ENCODE peak calls at places on chromosome 9, in seven cellular contexts. One of them, this sample, is unnamed.

GRCh38 chr9:128702949-128703615 is 779 bp downstream of the PKN3 start:
- DNase-seq in stomach: no peak
- DNase-seq in WTC11: peak; percentile 66
- DNase-seq in stimulated activated CD4-positive, alpha-beta T cell treated with anti-CD3 and anti-CD28 coated beads, TNF-alpha, amount 100 ng/mL, for 4 hours: no peak
- DNase-seq in natural killer cell: no peak
- DNase-seq in anterior cingulate cortex: no peak
- DNase-seq in adrenal gland: no peak
- DNase-seq in this sample: no peak

GRCh38 chr9:127783111-127783621 is 2.7 kb upstream of the CDK9 start:
- DNase-seq in adrenal gland: peak; percentile 37
- DNase-seq in natural killer cell: peak; percentile 80
- DNase-seq in WTC11: peak; percentile 51
- DNase-seq in stomach: peak; percentile 57
- DNase-seq in anterior cingulate cortex: no peak
- DNase-seq in stimulated activated CD4-positive, alpha-beta T cell treated with anti-CD3 and anti-CD28 coated beads, TNF-alpha, amount 100 ng/mL, for 4 hours: peak; percentile 27
- DNase-seq in this sample: no peak

GRCh38 chr9:87599901-87600610 is 102.4 kb downstream of the DAPK1 start:
- DNase-seq in stomach: no peak
- DNase-seq in stimulated activated CD4-positive, alpha-beta T cell treated with anti-CD3 and anti-CD28 coated beads, TNF-alpha, amount 100 ng/mL, for 4 hours: no peak
- DNase-seq in natural killer cell: no peak
- DNase-seq in adrenal gland: no peak
- DNase-seq in WTC11: no peak
- DNase-seq in anterior cingulate cortex: no peak
- DNase-seq in this sample: peak; percentile 92

GRCh38 chr9:36935332-36935731 is 98.7 kb downstream of the PAX5 start:
- DNase-seq in stimulated activated CD4-positive, alpha-beta T cell treated with anti-CD3 and anti-CD28 coated beads, TNF-alpha, amount 100 ng/mL, for 4 hours: no peak
- DNase-seq in WTC11: no peak
- DNase-seq in anterior cingulate cortex: no peak
- DNase-seq in natural killer cell: no peak
- DNase-seq in stomach: no peak
- DNase-seq in adrenal gland: no peak
- DNase-seq in this sample: no peak

GRCh38 chr9:114055061-114055460 is 23.0 kb downstream of the AMBP start:
- DNase-seq in anterior cingulate cortex: no peak
- DNase-seq in stimulated activated CD4-positive, alpha-beta T cell treated with anti-CD3 and anti-CD28 coated beads, TNF-alpha, amount 100 ng/mL, for 4 hours: no peak
- DNase-seq in WTC11: no peak
- DNase-seq in stomach: no peak
- DNase-seq in natural killer cell: no peak
- DNase-seq in adrenal gland: no peak
- DNase-seq in this sample: no peak

GRCh38 chr9:124537926-124538325 is 30.7 kb upstream of the NR5A1 start:
- DNase-seq in stimulated activated CD4-positive, alpha-beta T cell treated with anti-CD3 and anti-CD28 coated beads, TNF-alpha, amount 100 ng/mL, for 4 hours: no peak
- DNase-seq in anterior cingulate cortex: no peak
- DNase-seq in natural killer cell: no peak
- DNase-seq in adrenal gland: peak; percentile 61
- DNase-seq in WTC11: no peak
- DNase-seq in stomach: peak; percentile 37
- DNase-seq in this sample: no peak

GRCh38 chr9:137062384-137062783 is 8.0 kb downstream of the SAPCD2 start:
- DNase-seq in anterior cingulate cortex: no peak
- DNase-seq in stimulated activated CD4-positive, alpha-beta T cell treated with anti-CD3 and anti-CD28 coated beads, TNF-alpha, amount 100 ng/mL, for 4 hours: no peak
- DNase-seq in natural killer cell: no peak
- DNase-seq in stomach: no peak
- DNase-seq in adrenal gland: no peak
- DNase-seq in WTC11: no peak
- DNase-seq in this sample: no peak

GRCh38 chr9:131869312-131869711 is 129.4 kb upstream of the RAPGEF1 start:
- DNase-seq in adrenal gland: no peak
- DNase-seq in natural killer cell: no peak
- DNase-seq in WTC11: peak; percentile 44
- DNase-seq in anterior cingulate cortex: no peak
- DNase-seq in stimulated activated CD4-positive, alpha-beta T cell treated with anti-CD3 and anti-CD28 coated beads, TNF-alpha, amount 100 ng/mL, for 4 hours: no peak
- DNase-seq in stomach: no peak
- DNase-seq in this sample: no peak

GRCh38 chr9:98204692-98205091 is 12.3 kb upstream of the CORO2A start:
- DNase-seq in stimulated activated CD4-positive, alpha-beta T cell treated with anti-CD3 and anti-CD28 coated beads, TNF-alpha, amount 100 ng/mL, for 4 hours: no peak
- DNase-seq in adrenal gland: no peak
- DNase-seq in WTC11: no peak
- DNase-seq in stomach: no peak
- DNase-seq in anterior cingulate cortex: no peak
- DNase-seq in natural killer cell: no peak
- DNase-seq in this sample: no peak

GRCh38 chr9:128505414-128505765 is 871 bp downstream of the GLE1 start:
- DNase-seq in stomach: no peak
- DNase-seq in adrenal gland: peak; percentile 38
- DNase-seq in natural killer cell: no peak
- DNase-seq in WTC11: no peak
- DNase-seq in stimulated activated CD4-positive, alpha-beta T cell treated with anti-CD3 and anti-CD28 coated beads, TNF-alpha, amount 100 ng/mL, for 4 hours: no peak
- DNase-seq in anterior cingulate cortex: no peak
- DNase-seq in this sample: no peak

GRCh38 chr9:20012232-20012631 is 223.4 kb upstream of the SLC24A2 start:
- DNase-seq in anterior cingulate cortex: no peak
- DNase-seq in stimulated activated CD4-positive, alpha-beta T cell treated with anti-CD3 and anti-CD28 coated beads, TNF-alpha, amount 100 ng/mL, for 4 hours: no peak
- DNase-seq in stomach: no peak
- DNase-seq in natural killer cell: no peak
- DNase-seq in WTC11: no peak
- DNase-seq in adrenal gland: no peak
- DNase-seq in this sample: peak; percentile 34

GRCh38 chr9:133557581-133557980 is 23.1 kb downstream of the ADAMTSL2 start:
- DNase-seq in natural killer cell: no peak
- DNase-seq in adrenal gland: no peak
- DNase-seq in WTC11: no peak
- DNase-seq in stimulated activated CD4-positive, alpha-beta T cell treated with anti-CD3 and anti-CD28 coated beads, TNF-alpha, amount 100 ng/mL, for 4 hours: no peak
- DNase-seq in anterior cingulate cortex: no peak
- DNase-seq in stomach: no peak
- DNase-seq in this sample: no peak

GRCh38 chr9:2024888-2025781 is 10.0 kb downstream of the SMARCA2 start:
- DNase-seq in WTC11: no peak
- DNase-seq in natural killer cell: no peak
- DNase-seq in stomach: no peak
- DNase-seq in stimulated activated CD4-positive, alpha-beta T cell treated with anti-CD3 and anti-CD28 coated beads, TNF-alpha, amount 100 ng/mL, for 4 hours: no peak
- DNase-seq in anterior cingulate cortex: no peak
- DNase-seq in adrenal gland: no peak
- DNase-seq in this sample: no peak

GRCh38 chr9:116020801-116021200 is 132.8 kb upstream of the PAPPA start:
- DNase-seq in anterior cingulate cortex: no peak
- DNase-seq in stomach: no peak
- DNase-seq in natural killer cell: no peak
- DNase-seq in WTC11: no peak
- DNase-seq in stimulated activated CD4-positive, alpha-beta T cell treated with anti-CD3 and anti-CD28 coated beads, TNF-alpha, amount 100 ng/mL, for 4 hours: no peak
- DNase-seq in adrenal gland: no peak
- DNase-seq in this sample: no peak

GRCh38 chr9:37740128-37740527 is 13.5 kb upstream of the TRMT10B start:
- DNase-seq in WTC11: no peak
- DNase-seq in stimulated activated CD4-positive, alpha-beta T cell treated with anti-CD3 and anti-CD28 coated beads, TNF-alpha, amount 100 ng/mL, for 4 hours: no peak
- DNase-seq in anterior cingulate cortex: no peak
- DNase-seq in stomach: no peak
- DNase-seq in natural killer cell: no peak
- DNase-seq in adrenal gland: no peak
- DNase-seq in this sample: no peak

GRCh38 chr9:89633404-89633803 is 28.6 kb downstream of the GADD45G start:
- DNase-seq in adrenal gland: no peak
- DNase-seq in stimulated activated CD4-positive, alpha-beta T cell treated with anti-CD3 and anti-CD28 coated beads, TNF-alpha, amount 100 ng/mL, for 4 hours: no peak
- DNase-seq in WTC11: no peak
- DNase-seq in anterior cingulate cortex: no peak
- DNase-seq in stomach: no peak
- DNase-seq in natural killer cell: no peak
- DNase-seq in this sample: no peak

GRCh38 chr9:133609311-133610098 is at the start of gene FAM163B:
- DNase-seq in anterior cingulate cortex: no peak
- DNase-seq in natural killer cell: peak; percentile 25
- DNase-seq in WTC11: peak; percentile 73
- DNase-seq in stimulated activated CD4-positive, alpha-beta T cell treated with anti-CD3 and anti-CD28 coated beads, TNF-alpha, amount 100 ng/mL, for 4 hours: no peak
- DNase-seq in stomach: no peak
- DNase-seq in adrenal gland: peak; percentile 57
- DNase-seq in this sample: peak; percentile 9

GRCh38 chr9:133653638-133654037 is 17.5 kb downstream of the DBH start:
- DNase-seq in natural killer cell: no peak
- DNase-seq in WTC11: no peak
- DNase-seq in stomach: no peak
- DNase-seq in adrenal gland: no peak
- DNase-seq in stimulated activated CD4-positive, alpha-beta T cell treated with anti-CD3 and anti-CD28 coated beads, TNF-alpha, amount 100 ng/mL, for 4 hours: no peak
- DNase-seq in anterior cingulate cortex: no peak
- DNase-seq in this sample: no peak

GRCh38 chr9:16058131-16058549 is 505.3 kb downstream of the CCDC171 start:
- DNase-seq in adrenal gland: no peak
- DNase-seq in WTC11: peak; percentile 26
- DNase-seq in anterior cingulate cortex: no peak
- DNase-seq in natural killer cell: no peak
- DNase-seq in stimulated activated CD4-positive, alpha-beta T cell treated with anti-CD3 and anti-CD28 coated beads, TNF-alpha, amount 100 ng/mL, for 4 hours: no peak
- DNase-seq in stomach: no peak
- DNase-seq in this sample: peak; percentile 80

GRCh38 chr9:123425261-123425821 is 69.3 kb downstream of the CRB2 start:
- DNase-seq in adrenal gland: peak; percentile 75
- DNase-seq in WTC11: no peak
- DNase-seq in anterior cingulate cortex: no peak
- DNase-seq in stimulated activated CD4-positive, alpha-beta T cell treated with anti-CD3 and anti-CD28 coated beads, TNF-alpha, amount 100 ng/mL, for 4 hours: no peak
- DNase-seq in natural killer cell: no peak
- DNase-seq in stomach: peak; percentile 16
- DNase-seq in this sample: no peak

GRCh38 chr9:34185778-34186551 is 7.1 kb downstream of the UBAP1 start:
- DNase-seq in adrenal gland: peak; percentile 40
- DNase-seq in natural killer cell: no peak
- DNase-seq in anterior cingulate cortex: no peak
- DNase-seq in stimulated activated CD4-positive, alpha-beta T cell treated with anti-CD3 and anti-CD28 coated beads, TNF-alpha, amount 100 ng/mL, for 4 hours: no peak
- DNase-seq in WTC11: no peak
- DNase-seq in stomach: peak; percentile 57
- DNase-seq in this sample: peak; percentile 77

GRCh38 chr9:92970467-92970923 is 23.2 kb downstream of the FGD3 start:
- DNase-seq in natural killer cell: no peak
- DNase-seq in stimulated activated CD4-positive, alpha-beta T cell treated with anti-CD3 and anti-CD28 coated beads, TNF-alpha, amount 100 ng/mL, for 4 hours: no peak
- DNase-seq in WTC11: peak; percentile 43
- DNase-seq in anterior cingulate cortex: no peak
- DNase-seq in adrenal gland: no peak
- DNase-seq in stomach: peak; percentile 8
- DNase-seq in this sample: peak; percentile 18

GRCh38 chr9:123556464-123557435 is 200.8 kb downstream of the CRB2 start:
- DNase-seq in anterior cingulate cortex: no peak
- DNase-seq in stomach: no peak
- DNase-seq in stimulated activated CD4-positive, alpha-beta T cell treated with anti-CD3 and anti-CD28 coated beads, TNF-alpha, amount 100 ng/mL, for 4 hours: no peak
- DNase-seq in WTC11: no peak
- DNase-seq in natural killer cell: no peak
- DNase-seq in adrenal gland: no peak
- DNase-seq in this sample: peak; percentile 5

GRCh38 chr9:137110911-137111787 is 3.4 kb downstream of the DPP7 start:
- DNase-seq in stimulated activated CD4-positive, alpha-beta T cell treated with anti-CD3 and anti-CD28 coated beads, TNF-alpha, amount 100 ng/mL, for 4 hours: no peak
- DNase-seq in WTC11: no peak
- DNase-seq in anterior cingulate cortex: no peak
- DNase-seq in adrenal gland: no peak
- DNase-seq in stomach: no peak
- DNase-seq in natural killer cell: no peak
- DNase-seq in this sample: no peak

GRCh38 chr9:131701789-131702337 is 38.0 kb downstream of the RAPGEF1 start:
- DNase-seq in stimulated activated CD4-positive, alpha-beta T cell treated with anti-CD3 and anti-CD28 coated beads, TNF-alpha, amount 100 ng/mL, for 4 hours: no peak
- DNase-seq in WTC11: no peak
- DNase-seq in stomach: no peak
- DNase-seq in natural killer cell: no peak
- DNase-seq in anterior cingulate cortex: no peak
- DNase-seq in adrenal gland: no peak
- DNase-seq in this sample: no peak

GRCh38 chr9:23587903-23588302 is 238.1 kb downstream of the ELAVL2 start:
- DNase-seq in natural killer cell: no peak
- DNase-seq in stomach: no peak
- DNase-seq in anterior cingulate cortex: no peak
- DNase-seq in stimulated activated CD4-positive, alpha-beta T cell treated with anti-CD3 and anti-CD28 coated beads, TNF-alpha, amount 100 ng/mL, for 4 hours: no peak
- DNase-seq in adrenal gland: no peak
- DNase-seq in WTC11: peak; percentile 57
- DNase-seq in this sample: no peak

GRCh38 chr9:86329649-86330048 is 24.6 kb downstream of the TUT7 start:
- DNase-seq in stomach: no peak
- DNase-seq in anterior cingulate cortex: no peak
- DNase-seq in natural killer cell: no peak
- DNase-seq in WTC11: no peak
- DNase-seq in stimulated activated CD4-positive, alpha-beta T cell treated with anti-CD3 and anti-CD28 coated beads, TNF-alpha, amount 100 ng/mL, for 4 hours: no peak
- DNase-seq in adrenal gland: no peak
- DNase-seq in this sample: no peak

GRCh38 chr9:137138058-137138697 is 776 bp upstream of the GRIN1 start:
- DNase-seq in adrenal gland: no peak
- DNase-seq in WTC11: peak; percentile 77
- DNase-seq in anterior cingulate cortex: peak; percentile 41
- DNase-seq in stomach: no peak
- DNase-seq in natural killer cell: no peak
- DNase-seq in stimulated activated CD4-positive, alpha-beta T cell treated with anti-CD3 and anti-CD28 coated beads, TNF-alpha, amount 100 ng/mL, for 4 hours: no peak
- DNase-seq in this sample: no peak

GRCh38 chr9:8718121-8718725 is 918.6 kb upstream of the DMAC1 start:
- DNase-seq in adrenal gland: no peak
- DNase-seq in anterior cingulate cortex: no peak
- DNase-seq in stomach: no peak
- DNase-seq in natural killer cell: no peak
- DNase-seq in stimulated activated CD4-positive, alpha-beta T cell treated with anti-CD3 and anti-CD28 coated beads, TNF-alpha, amount 100 ng/mL, for 4 hours: no peak
- DNase-seq in WTC11: no peak
- DNase-seq in this sample: peak; percentile 68

GRCh38 chr9:20903214-20903613 is 128.2 kb downstream of the HACD4 start:
- DNase-seq in anterior cingulate cortex: no peak
- DNase-seq in adrenal gland: no peak
- DNase-seq in natural killer cell: no peak
- DNase-seq in WTC11: no peak
- DNase-seq in stomach: no peak
- DNase-seq in stimulated activated CD4-positive, alpha-beta T cell treated with anti-CD3 and anti-CD28 coated beads, TNF-alpha, amount 100 ng/mL, for 4 hours: no peak
- DNase-seq in this sample: no peak

GRCh38 chr9:14030350-14030823 is 283.6 kb downstream of the NFIB start:
- DNase-seq in stomach: no peak
- DNase-seq in WTC11: no peak
- DNase-seq in adrenal gland: peak; percentile 39
- DNase-seq in anterior cingulate cortex: no peak
- DNase-seq in natural killer cell: no peak
- DNase-seq in stimulated activated CD4-positive, alpha-beta T cell treated with anti-CD3 and anti-CD28 coated beads, TNF-alpha, amount 100 ng/mL, for 4 hours: no peak
- DNase-seq in this sample: peak; percentile 74

GRCh38 chr9:133342570-133342969 is 5.4 kb downstream of the MED22 start:
- DNase-seq in anterior cingulate cortex: no peak
- DNase-seq in adrenal gland: no peak
- DNase-seq in WTC11: peak; percentile 49
- DNase-seq in natural killer cell: no peak
- DNase-seq in stomach: no peak
- DNase-seq in stimulated activated CD4-positive, alpha-beta T cell treated with anti-CD3 and anti-CD28 coated beads, TNF-alpha, amount 100 ng/mL, for 4 hours: no peak
- DNase-seq in this sample: no peak

GRCh38 chr9:126914458-126915280 is at the start of gene RALGPS1:
- DNase-seq in stomach: peak; percentile 97
- DNase-seq in anterior cingulate cortex: peak; percentile 90
- DNase-seq in natural killer cell: peak; percentile 86
- DNase-seq in stimulated activated CD4-positive, alpha-beta T cell treated with anti-CD3 and anti-CD28 coated beads, TNF-alpha, amount 100 ng/mL, for 4 hours: peak; percentile 59
- DNase-seq in adrenal gland: peak; percentile 98
- DNase-seq in WTC11: peak; percentile 98
- DNase-seq in this sample: peak; percentile 94

GRCh38 chr9:12464368-12464767 is 228.8 kb upstream of the TYRP1 start:
- DNase-seq in stimulated activated CD4-positive, alpha-beta T cell treated with anti-CD3 and anti-CD28 coated beads, TNF-alpha, amount 100 ng/mL, for 4 hours: no peak
- DNase-seq in anterior cingulate cortex: no peak
- DNase-seq in WTC11: no peak
- DNase-seq in stomach: no peak
- DNase-seq in adrenal gland: no peak
- DNase-seq in natural killer cell: no peak
- DNase-seq in this sample: no peak

GRCh38 chr9:120710110-120710981 is 3.9 kb downstream of the MEGF9 start:
- DNase-seq in anterior cingulate cortex: no peak
- DNase-seq in stomach: no peak
- DNase-seq in natural killer cell: peak; percentile 27
- DNase-seq in WTC11: no peak
- DNase-seq in adrenal gland: peak; percentile 72
- DNase-seq in stimulated activated CD4-positive, alpha-beta T cell treated with anti-CD3 and anti-CD28 coated beads, TNF-alpha, amount 100 ng/mL, for 4 hours: no peak
- DNase-seq in this sample: no peak

GRCh38 chr9:250039-250438 is 35.4 kb downstream of the DOCK8 start:
- DNase-seq in WTC11: no peak
- DNase-seq in stomach: no peak
- DNase-seq in anterior cingulate cortex: no peak
- DNase-seq in natural killer cell: no peak
- DNase-seq in stimulated activated CD4-positive, alpha-beta T cell treated with anti-CD3 and anti-CD28 coated beads, TNF-alpha, amount 100 ng/mL, for 4 hours: no peak
- DNase-seq in adrenal gland: peak; percentile 17
- DNase-seq in this sample: no peak

GRCh38 chr9:8869812-8870211 is 1070.2 kb upstream of the DMAC1 start:
- DNase-seq in stimulated activated CD4-positive, alpha-beta T cell treated with anti-CD3 and anti-CD28 coated beads, TNF-alpha, amount 100 ng/mL, for 4 hours: no peak
- DNase-seq in anterior cingulate cortex: no peak
- DNase-seq in WTC11: no peak
- DNase-seq in adrenal gland: no peak
- DNase-seq in natural killer cell: no peak
- DNase-seq in stomach: no peak
- DNase-seq in this sample: no peak

GRCh38 chr9:13278023-13278367 is 1.5 kb downstream of the MPDZ start:
- DNase-seq in anterior cingulate cortex: no peak
- DNase-seq in adrenal gland: no peak
- DNase-seq in stimulated activated CD4-positive, alpha-beta T cell treated with anti-CD3 and anti-CD28 coated beads, TNF-alpha, amount 100 ng/mL, for 4 hours: no peak
- DNase-seq in WTC11: no peak
- DNase-seq in natural killer cell: no peak
- DNase-seq in stomach: no peak
- DNase-seq in this sample: peak; percentile 86